ENCODE peak calls at places on chromosomes 5 and 9, in six cellular contexts. U is NCI-H460; Y is GM19239; E is stimulated activated CD4-positive, alpha-beta T cell treated with anti-CD3 and anti-CD28 coated beads, Interleukin-1b, Interleukin-23, amount 100 ng/mL, for 4 hours; N is pancreas; M is activated T-cell treated with anti-CD3 and anti-CD28 coated beads, Interleukin-2, amount 50 U/mL, for 72 hours. P is an unnamed sample.

GRCh38 chr9:137017791-137018497 is 10.1 kb downstream of the ABCA2 start:
- DNase-seq in U (no peak), Y (no peak), N (no peak), M (no peak), E (no peak), P (no peak)

GRCh38 chr9:36134761-36135505 is 1.6 kb upstream of the GLIPR2 start:
- DNase-seq in Y (no peak), E (no peak), U (no peak), N (no peak), M (no peak), P (no peak)

GRCh38 chr5:119968690-119969089 is 339.3 kb downstream of the FAM170A start:
- DNase-seq in E (no peak), M (no peak), N (no peak), Y (no peak), U (no peak), P (no peak)

GRCh38 chr5:137282216-137282615 is 216.9 kb downstream of the SPOCK1 start:
- DNase-seq in Y (no peak), N (no peak), E (no peak), U (peak; percentile 49), M (no peak), P (peak; percentile 29)

GRCh38 chr9:122206118-122207046 is 22.4 kb downstream of the LHX6 start:
- DNase-seq in U (no peak), M (no peak), E (no peak), N (no peak), Y (no peak), P (no peak)

GRCh38 chr9:16726718-16727451 is 143.6 kb downstream of the BNC2 start:
- DNase-seq in E (no peak), Y (no peak), M (no peak), N (peak; percentile 53), U (peak; percentile 47), P (no peak)

GRCh38 chr5:174793684-174794328 is 69.4 kb downstream of the MSX2 start:
- DNase-seq in E (peak; percentile 1), Y (peak; percentile 45), U (peak; percentile 48), M (peak; percentile 46), N (peak; percentile 52), P (no peak)

GRCh38 chr9:123637940-123638634 is 282.1 kb downstream of the CRB2 start:
- DNase-seq in U (no peak), M (peak; percentile 47), E (no peak), N (no peak), Y (no peak), P (no peak)

GRCh38 chr5:143182901-143183820 is 220.3 kb downstream of the NR3C1 start:
- DNase-seq in M (peak; percentile 81), N (peak; percentile 18), Y (peak; percentile 10), E (peak; percentile 25), U (no peak), P (no peak)

GRCh38 chr5:3592298-3592697 is 3.3 kb upstream of the IRX1 start:
- DNase-seq in E (no peak), U (no peak), Y (no peak), M (no peak), N (no peak), P (no peak)

GRCh38 chr5:149445739-149446369 is 66.8 kb upstream of the IL17B start:
- DNase-seq in E (no peak), Y (no peak), U (peak; percentile 48), N (no peak), M (no peak), P (no peak)

GRCh38 chr9:137611623-137612609 is 6.4 kb downstream of the ARRDC1 start:
- DNase-seq in N (peak; percentile 86), U (peak; percentile 88), Y (no peak), E (no peak), M (peak; percentile 35), P (peak; percentile 29)

GRCh38 chr5:96228449-96228848 is 204.6 kb downstream of the PCSK1 start:
- DNase-seq in E (no peak), M (no peak), N (no peak), U (no peak), Y (no peak), P (no peak)

GRCh38 chr5:175700991-175701390 is 43.1 kb downstream of the HRH2 start:
- DNase-seq in M (no peak), E (no peak), N (no peak), Y (no peak), U (peak; percentile 27), P (no peak)

GRCh38 chr9:78030553-78031270 is 899 bp downstream of the GNAQ start:
- DNase-seq in M (peak; percentile 63), U (no peak), N (peak; percentile 62), E (peak; percentile 28), Y (no peak), P (no peak)

GRCh38 chr9:81844131-81844567 is 84.1 kb upstream of the SPATA31D4 start:
- DNase-seq in E (no peak), Y (no peak), M (no peak), U (no peak), N (no peak), P (no peak)

GRCh38 chr9:131407717-131408195 is 13.9 kb downstream of the PRRC2B start:
- DNase-seq in E (peak; percentile 20), Y (no peak), N (no peak), U (no peak), M (peak; percentile 42), P (no peak)

GRCh38 chr5:34475249-34475966 is 180.7 kb upstream of the RAI14 start:
- DNase-seq in Y (no peak), N (no peak), E (no peak), U (no peak), M (no peak), P (no peak)

GRCh38 chr5:95835682-95836405 is 13.3 kb upstream of the GLRX start:
- DNase-seq in U (no peak), N (no peak), Y (no peak), E (no peak), M (no peak), P (no peak)

P was measured in D721Med.